ENCODE peak calls at places on chromosomes 6 and 20, in nine cellular contexts. Q is K562, T is body of pancreas, H is IMR-90, N is Peyer's patch, W is uterus, L is adrenal gland, I is endothelial cell of umbilical vein, K is tibial nerve. R is an unnamed sample.

GRCh38 chr6:109073344-109074235 is 21.1 kb downstream of the SESN1 start:
- DNase-seq in H (peak; percentile 76), T (no peak), Q (peak; percentile 77), I (peak; percentile 77), L (peak; percentile 38), K (peak; percentile 74), W (peak; percentile 63), N (no peak), R (no peak)

GRCh38 chr6:81979767-81980166 is 227.3 kb upstream of the TENT5A start:
- DNase-seq in I (no peak), N (no peak), W (no peak), Q (no peak), T (no peak), L (no peak), H (no peak), K (no peak), R (no peak)

GRCh38 chr6:119132211-119133004 is 53.9 kb upstream of the FAM184A start:
- DNase-seq in L (no peak), T (no peak), I (no peak), K (no peak), N (no peak), H (no peak), W (no peak), Q (no peak), R (no peak)

GRCh38 chr6:101545171-101545570 is 151.7 kb downstream of the GRIK2 start:
- DNase-seq in W (no peak), I (no peak), L (no peak), T (no peak), K (no peak), N (no peak), H (peak; percentile 68), Q (no peak), R (no peak)

GRCh38 chr20:44038681-44039123 is 124.0 kb downstream of the TOX2 start:
- DNase-seq in K (no peak), L (no peak), I (no peak), H (no peak), Q (no peak), T (no peak), N (no peak), W (no peak), R (no peak)

GRCh38 chr6:6803180-6803978 is 214.9 kb downstream of the LY86 start:
- DNase-seq in I (no peak), Q (no peak), H (no peak), T (no peak), L (no peak), W (no peak), K (no peak), N (peak; percentile 67), R (peak; percentile 26)

GRCh38 chr6:105136433-105137350 is 43.1 kb downstream of the POPDC3 start:
- DNase-seq in L (peak; percentile 34), T (peak; percentile 34), Q (peak; percentile 10), K (peak; percentile 21), I (peak; percentile 55), W (peak; percentile 43), H (peak; percentile 59), N (no peak), R (no peak)

GRCh38 chr6:131471331-131471730 is 101.7 kb upstream of the ARG1 start:
- DNase-seq in H (no peak), N (no peak), W (no peak), L (no peak), Q (no peak), T (no peak), K (no peak), I (no peak), R (no peak)

GRCh38 chr20:35616465-35617396 is 1.1 kb downstream of the SPAG4 start:
- DNase-seq in W (peak; percentile 88), I (peak; percentile 100), Q (peak; percentile 100), L (peak; percentile 93), K (peak; percentile 74), H (peak; percentile 99), T (peak; percentile 95), N (peak; percentile 76), R (peak; percentile 63)
- TF ChIP-seq POLR2A in W (peak; percentile 45), I (peak; percentile 59), Q (peak; percentile 75), L (peak; percentile 64), K (no peak), H (peak; percentile 62), T (peak; percentile 82), N (no peak), R (no peak)

GRCh38 chr20:50704514-50704913 is 13.2 kb upstream of the RIPOR3 start:
- DNase-seq in Q (no peak), H (no peak), T (no peak), L (no peak), N (no peak), W (no peak), K (no peak), I (no peak), R (no peak)
- H3K27me3 ChIP-seq in Q (no peaks in the 10 kb centered on the region), H (no peaks in the 10 kb centered on the region), T (no peaks in the 10 kb centered on the region), L (no peaks in the 10 kb centered on the region), N (no peaks in the 10 kb centered on the region), W (no peaks in the 10 kb centered on the region), K (no peaks in the 10 kb centered on the region), I (peaks cover 8% of the 10 kb centered on the region), R (no peaks in the 10 kb centered on the region)

DNA sequence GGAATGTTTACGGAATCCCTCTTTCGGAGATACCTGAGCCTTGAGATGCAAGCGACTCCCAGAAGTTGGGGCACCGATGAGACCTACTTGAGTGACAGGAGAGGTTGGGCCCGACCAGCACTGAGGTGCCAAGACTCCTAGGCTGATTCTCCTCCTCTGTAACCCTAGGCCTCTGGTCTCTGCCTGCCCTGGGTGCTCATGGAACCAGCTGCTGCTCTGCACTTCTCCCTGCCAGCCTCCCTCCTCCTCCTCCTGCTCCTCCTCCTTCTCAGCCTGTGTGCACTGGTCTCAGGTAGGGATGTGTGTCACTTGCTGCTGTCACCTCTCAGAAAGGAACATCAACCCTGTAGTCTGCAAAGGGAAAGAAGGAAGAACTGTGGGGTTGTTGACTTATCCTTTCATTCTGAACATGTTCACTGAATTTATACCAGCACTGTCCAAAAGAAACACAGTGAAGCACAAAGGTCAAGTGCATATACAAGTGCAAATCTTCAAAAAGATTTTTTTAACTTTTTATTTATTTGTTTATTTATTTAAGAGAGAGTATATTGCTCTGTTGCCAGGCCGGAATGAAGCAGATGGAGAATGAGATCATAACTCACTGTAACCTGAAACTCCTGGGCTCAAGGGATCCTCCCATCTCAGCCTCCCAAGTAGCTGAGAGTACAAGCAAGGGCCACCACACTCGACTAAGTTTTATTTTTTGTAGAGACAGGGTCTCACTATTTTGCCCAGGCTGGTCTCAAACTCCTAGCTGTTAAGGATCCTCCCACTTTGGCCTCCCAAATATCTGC is 913 bp downstream of the BTN2A2 start:
- DNase-seq in T (peak; percentile 25), K (no peak), N (no peak), H (peak; percentile 72), Q (peak; percentile 77), L (peak; percentile 33), I (peak; percentile 41), W (no peak), R (no peak)
- TF ChIP-seq POLR2A in T (no peak), K (no peak), N (no peak), H (no peak), Q (no peak), L (no peak), I (no peak), W (no peak), R (no peak)

GRCh38 chr20:57474191-57474590 is 50.7 kb downstream of the CTCFL start:
- DNase-seq in N (no peak), I (no peak), H (no peak), K (no peak), T (no peak), L (no peak), Q (no peak), W (no peak), R (no peak)
- H3K27me3 ChIP-seq in N (no peaks in the 10 kb centered on the region), I (peaks cover 20% of the 10 kb centered on the region), H (peaks cover 32% of the 10 kb centered on the region), K (no peaks in the 10 kb centered on the region), T (no peaks in the 10 kb centered on the region), L (no peaks in the 10 kb centered on the region), Q (no peaks in the 10 kb centered on the region), W (no peaks in the 10 kb centered on the region), R (peaks cover 55% of the 10 kb centered on the region)

GRCh38 chr6:41787219-41787917 is at the start of gene TOMM6:
- DNase-seq in W (peak; percentile 94), T (peak; percentile 96), I (peak; percentile 97), L (peak; percentile 96), H (peak; percentile 94), N (peak; percentile 94), Q (peak; percentile 99), K (peak; percentile 94), R (peak; percentile 77)
- TF ChIP-seq POLR2A in W (peak; percentile 84), T (peak; percentile 72), I (peak; percentile 95), L (peak; percentile 74), H (peak; percentile 89), N (peak; percentile 67), Q (peak; percentile 99), K (peak; percentile 65), R (peak; percentile 67)

DNA sequence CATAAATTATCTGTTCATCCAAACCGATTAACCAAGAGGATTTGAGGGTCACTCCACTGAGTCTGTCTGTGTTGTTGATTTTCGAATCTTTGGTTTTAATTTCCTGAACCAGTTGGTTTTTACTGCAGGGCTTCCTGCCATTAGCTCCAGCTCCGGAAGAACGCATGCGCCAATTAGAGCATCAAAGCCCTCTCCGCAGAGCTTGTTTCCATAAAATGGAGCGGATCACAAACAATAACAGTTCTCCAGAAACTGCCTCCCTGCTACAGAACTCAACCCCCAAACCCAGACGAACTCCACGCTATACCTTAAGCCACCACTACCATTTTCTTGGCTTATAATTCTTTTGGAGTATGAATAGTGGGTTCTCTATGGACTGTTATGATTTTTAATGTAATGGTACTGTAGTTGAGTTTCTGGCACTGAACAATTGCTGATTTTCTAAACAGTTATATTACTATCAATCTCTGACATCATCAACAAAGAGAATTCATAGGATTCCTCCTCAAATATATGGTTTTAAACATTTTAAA is 13.8 kb downstream of the TFAP2A start:
- DNase-seq in I (no peak), W (no peak), L (no peak), N (no peak), H (no peak), T (no peak), K (no peak), Q (no peak), R (no peak)
- H3K27me3 ChIP-seq in I (peaks cover 70% of the 10 kb centered on the region), W (peaks cover 36% of the 10 kb centered on the region), L (peaks cover 35% of the 10 kb centered on the region), N (no peaks in the 10 kb centered on the region), H (peaks cover 10% of the 10 kb centered on the region), T (peaks cover 22% of the 10 kb centered on the region), K (no peaks in the 10 kb centered on the region), Q (no peaks in the 10 kb centered on the region), R (no peaks in the 10 kb centered on the region)

DNA sequence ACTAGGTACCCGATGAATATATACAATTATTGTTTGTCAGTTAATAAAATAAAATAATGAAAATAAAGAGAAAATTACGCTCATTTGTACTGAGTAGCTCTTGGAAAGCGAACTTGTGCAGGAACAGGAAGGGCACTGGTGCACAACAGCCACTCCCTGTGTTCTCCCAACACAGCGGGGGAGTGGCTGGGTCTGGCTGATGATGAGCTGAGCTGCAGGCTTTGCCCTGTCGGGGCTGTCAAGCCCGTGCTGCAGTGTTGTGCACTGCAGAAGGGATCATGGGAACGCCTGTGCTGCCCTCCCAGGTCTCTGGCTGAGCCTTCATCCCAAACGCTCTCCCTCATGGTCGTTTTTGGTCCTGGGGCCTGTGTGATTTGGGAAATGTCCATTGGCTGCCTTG is 131.7 kb upstream of the MAP3K4 start:
- DNase-seq in L (no peak), H (no peak), N (no peak), W (no peak), T (no peak), I (no peak), Q (peak; percentile 41), K (no peak), R (no peak)
- TF ChIP-seq POLR2A in L (no peak), H (no peak), N (no peak), W (no peak), T (no peak), I (no peak), Q (no peak), K (no peak), R (no peak)

GRCh38 chr6:137512768-137513605 is 18.8 kb upstream of the OLIG3 start:
- DNase-seq in I (no peak), Q (no peak), H (no peak), W (no peak), N (no peak), L (no peak), K (no peak), T (no peak), R (no peak)
- H3K27me3 ChIP-seq in I (peaks cover 42% of the 10 kb centered on the region), Q (peaks cover 2% of the 10 kb centered on the region), H (peaks cover 32% of the 10 kb centered on the region), W (peaks cover 24% of the 10 kb centered on the region), N (no peaks in the 10 kb centered on the region), L (peaks cover 45% of the 10 kb centered on the region), K (no peaks in the 10 kb centered on the region), T (peaks cover 26% of the 10 kb centered on the region), R (no peaks in the 10 kb centered on the region)